ENCODE peak calls at places on chromosomes 6 and 20, in seven cellular contexts. I, K, V, F, M, U and Q are unnamed samples.

GRCh38 chr20:49675368-49676151 is 38.1 kb downstream of the B4GALT5 start:
- DNase-seq in I (no peak), K (no peak), V (no peak), F (no peak), M (no peak), U (no peak), Q (no peak)

GRCh38 chr6:90417385-90417784 is 120.7 kb upstream of the BACH2 start:
- DNase-seq in I (no peak), K (no peak), V (no peak), F (no peak), M (no peak), U (no peak), Q (no peak)

GRCh38 chr6:135310291-135310690 is 129.2 kb downstream of the MYB start:
- DNase-seq in I (no peak), K (no peak), V (no peak), F (no peak), M (no peak), U (no peak), Q (no peak)

GRCh38 chr6:88361298-88361697 is 195.2 kb upstream of the CNR1 start:
- DNase-seq in I (no peak), K (no peak), V (no peak), F (no peak), M (no peak), U (no peak), Q (no peak)

GRCh38 chr6:43737272-43738081 is 32.5 kb upstream of the VEGFA start:
- DNase-seq in I (no peak), K (no peak), V (peak), F (no peak), M (peak), U (no peak), Q (no peak)

GRCh38 chr6:70547313-70547712 is 19.4 kb upstream of the SDHAF4 start:
- DNase-seq in I (no peak), K (no peak), V (no peak), F (no peak), M (peak), U (no peak), Q (no peak)

GRCh38 chr6:116969211-116969863 is 92.3 kb downstream of the RFX6 start:
- DNase-seq in I (no peak), K (no peak), V (no peak), F (peak), M (peak), U (no peak), Q (no peak)

GRCh38 chr6:25012657-25013056 is 76.9 kb upstream of the RIPOR2 start:
- DNase-seq in I (no peak), K (no peak), V (no peak), F (no peak), M (peak), U (no peak), Q (no peak)

GRCh38 chr20:19823971-19824370 is 65.9 kb downstream of the RIN2 start:
- DNase-seq in I (no peak), K (no peak), V (no peak), F (no peak), M (peak), U (no peak), Q (no peak)

GRCh38 chr20:15594296-15594695 is 979.0 kb downstream of the KIF16B start:
- DNase-seq in I (no peak), K (no peak), V (no peak), F (no peak), M (no peak), U (no peak), Q (no peak)

GRCh38 chr6:155586036-155586557 is 130.5 kb upstream of the NOX3 start:
- DNase-seq in I (no peak), K (no peak), V (no peak), F (no peak), M (no peak), U (no peak), Q (no peak)

GRCh38 chr6:168934856-168935627 is 318.6 kb downstream of the THBS2 start:
- DNase-seq in I (no peak), K (no peak), V (no peak), F (no peak), M (no peak), U (no peak), Q (no peak)

GRCh38 chr6:125124250-125124777 is 29.3 kb upstream of the TPD52L1 start:
- DNase-seq in I (no peak), K (no peak), V (no peak), F (no peak), M (no peak), U (no peak), Q (no peak)

GRCh38 chr6:19697744-19698290 is 139.4 kb upstream of the ID4 start:
- DNase-seq in I (no peak), K (no peak), V (no peak), F (peak), M (peak), U (no peak), Q (no peak)